ENCODE peak calls at places on chromosomes 7 and 10, in nine cellular contexts. K is endothelial cell of umbilical vein, S is HCT116, R is breast epithelium, E is transverse colon, C is prostate gland, D is HepG2, N is sigmoid colon, X is esophagus muscularis mucosa. I is an unnamed sample.

GRCh38 chr10:35425596-35425995 is 89.3 kb downstream of the CCNY start:
- DNase-seq in K (peak), S (no peak), R (no peak), E (no peak), C (no peak), D (no peak), N (no peak), X (no peak), I (no peak)

GRCh38 chr7:984361-985126 is 1.6 kb downstream of the CYP2W1 start:
- DNase-seq in K (no peak), S (no peak), R (no peak), E (no peak), C (no peak), D (no peak), N (no peak), X (no peak), I (no peak)

GRCh38 chr7:45161138-45161537 is 3.5 kb downstream of the RAMP3 start:
- DNase-seq in K (no peak), S (no peak), R (no peak), E (no peak), C (no peak), D (no peak), N (peak), X (no peak), I (no peak)

GRCh38 chr10:117360994-117361667 is 14.1 kb downstream of the PDZD8 start:
- DNase-seq in K (peak), S (no peak), R (no peak), E (no peak), C (no peak), D (peak), N (no peak), X (no peak), I (no peak)

GRCh38 chr10:43208147-43209063 is 58.5 kb downstream of the RASGEF1A start:
- DNase-seq in K (no peak), S (no peak), R (peak), E (peak), C (no peak), D (no peak), N (peak), X (no peak), I (no peak)

GRCh38 chr10:3943695-3944257 is 158.8 kb upstream of the KLF6 start:
- DNase-seq in K (no peak), S (no peak), R (no peak), E (no peak), C (no peak), D (no peak), N (no peak), X (no peak), I (no peak)

GRCh38 chr7:112895996-112896395 is 105.8 kb upstream of the TMEM168 start:
- DNase-seq in K (no peak), S (no peak), R (no peak), E (no peak), C (no peak), D (no peak), N (no peak), X (no peak), I (no peak)

GRCh38 chr7:4774804-4775280 is 581 bp upstream of the AP5Z1 start:
- DNase-seq in K (peak), S (peak), R (peak), E (no peak), C (no peak), D (peak), N (no peak), X (no peak), I (no peak)

GRCh38 chr7:4200546-4201094 is 481.5 kb upstream of the FOXK1 start:
- DNase-seq in K (no peak), S (no peak), R (no peak), E (no peak), C (no peak), D (no peak), N (no peak), X (no peak), I (no peak)

GRCh38 chr7:129055861-129056464 is 1.1 kb upstream of the TNPO3 start:
- DNase-seq in K (no peak), S (no peak), R (no peak), E (no peak), C (no peak), D (no peak), N (no peak), X (no peak), I (no peak)

GRCh38 chr7:129052441-129052840 is 2.5 kb downstream of the TNPO3 start:
- DNase-seq in K (no peak), S (no peak), R (no peak), E (no peak), C (no peak), D (no peak), N (no peak), X (no peak), I (no peak)

GRCh38 chr7:129053938-129054437 is 923 bp downstream of the TNPO3 start:
- DNase-seq in K (peak), S (no peak), R (no peak), E (no peak), C (no peak), D (no peak), N (no peak), X (no peak), I (no peak)

GRCh38 chr7:129055294-129055816 is 444 bp upstream of the TNPO3 start:
- DNase-seq in K (no peak), S (no peak), R (no peak), E (no peak), C (no peak), D (no peak), N (no peak), X (no peak), I (no peak)

GRCh38 chr7:129054438-129055293 is at the start of gene TNPO3:
- DNase-seq in K (peak), S (peak), R (peak), E (peak), C (peak), D (peak), N (peak), X (peak), I (peak)
- TF ChIP-seq POLR2A in K (peak), S (peak), R (peak), E (peak), C (peak), D (peak), N (peak), X (peak), I (peak)

GRCh38 chr7:36303202-36304098 is 86.2 kb upstream of the ANLN start:
- DNase-seq in K (peak), S (peak), R (peak), E (peak), C (peak), D (peak), N (peak), X (no peak), I (no peak)
- TF ChIP-seq POLR2AphosphoS5 in K (no peak), S (peak), R (peak), E (peak), C (peak), D (no peak), N (peak), X (peak), I (peak)

GRCh38 chr10:44334621-44335184 is 50.2 kb downstream of the CXCL12 start:
- DNase-seq in K (no peak), S (no peak), R (no peak), E (no peak), C (no peak), D (no peak), N (no peak), X (no peak), I (no peak)
- TF ChIP-seq POLR2A in K (no peak), S (no peak), R (no peak), E (no peak), C (no peak), D (no peak), N (no peak), X (no peak), I (no peak)

GRCh38 chr10:69974551-69975155 is 78.0 kb upstream of the MACROH2A2 start:
- DNase-seq in K (no peak), S (no peak), R (no peak), E (no peak), C (no peak), D (no peak), N (no peak), X (no peak), I (no peak)
- TF ChIP-seq POLR2AphosphoS5 in K (no peak), S (no peak), R (no peak), E (no peak), C (no peak), D (no peak), N (no peak), X (no peak), I (no peak)

DNA sequence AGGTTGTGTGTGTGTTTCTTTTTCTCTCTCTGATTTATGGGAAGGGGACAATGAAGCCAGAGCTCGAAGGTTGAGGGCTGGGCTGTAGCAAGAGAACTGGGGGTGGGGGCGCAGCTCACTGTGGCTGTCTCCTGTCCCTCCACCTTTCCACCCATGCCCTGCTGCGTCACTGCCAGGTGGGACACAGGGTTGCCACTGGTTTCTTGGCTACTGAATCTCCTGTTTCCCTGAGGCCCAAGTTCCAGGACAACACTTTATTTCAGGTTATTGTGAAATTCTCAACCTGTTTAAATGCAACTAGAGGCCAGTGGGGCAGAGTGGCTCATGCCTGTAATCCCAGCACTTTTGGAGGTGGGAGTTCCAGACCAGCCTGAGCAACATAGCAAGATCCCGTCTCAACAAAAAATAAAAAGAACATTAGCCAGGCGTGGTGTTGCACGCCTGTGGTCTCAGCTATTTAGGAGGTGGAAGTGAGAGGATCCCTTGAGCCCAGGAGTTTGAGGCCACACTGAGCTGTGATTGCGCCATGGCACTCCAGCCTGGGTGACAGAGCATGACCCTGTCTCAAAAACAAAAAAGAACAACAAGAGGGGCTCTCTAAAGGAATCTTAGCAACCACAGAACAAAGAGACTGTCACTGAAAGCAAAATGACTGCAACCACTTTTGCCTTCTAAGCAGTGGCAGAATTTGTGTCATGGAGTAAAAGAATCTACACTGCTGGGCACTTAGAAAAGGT is 22.6 kb downstream of the TBATA start:
- DNase-seq in K (no peak), S (no peak), R (no peak), E (no peak), C (no peak), D (no peak), N (peak), X (no peak), I (no peak)
- TF ChIP-seq POLR2A in K (no peak), S (no peak), R (no peak), E (no peak), C (no peak), D (no peak), N (no peak), X (no peak), I (no peak)

GRCh38 chr10:11512596-11512995 is 98.9 kb downstream of the USP6NL start:
- DNase-seq in K (no peak), S (no peak), R (no peak), E (no peak), C (no peak), D (no peak), N (no peak), X (no peak), I (no peak)
- TF ChIP-seq POLR2AphosphoS5 in K (no peak), S (no peak), R (no peak), E (no peak), C (no peak), D (no peak), N (no peak), X (no peak), I (no peak)

DNA sequence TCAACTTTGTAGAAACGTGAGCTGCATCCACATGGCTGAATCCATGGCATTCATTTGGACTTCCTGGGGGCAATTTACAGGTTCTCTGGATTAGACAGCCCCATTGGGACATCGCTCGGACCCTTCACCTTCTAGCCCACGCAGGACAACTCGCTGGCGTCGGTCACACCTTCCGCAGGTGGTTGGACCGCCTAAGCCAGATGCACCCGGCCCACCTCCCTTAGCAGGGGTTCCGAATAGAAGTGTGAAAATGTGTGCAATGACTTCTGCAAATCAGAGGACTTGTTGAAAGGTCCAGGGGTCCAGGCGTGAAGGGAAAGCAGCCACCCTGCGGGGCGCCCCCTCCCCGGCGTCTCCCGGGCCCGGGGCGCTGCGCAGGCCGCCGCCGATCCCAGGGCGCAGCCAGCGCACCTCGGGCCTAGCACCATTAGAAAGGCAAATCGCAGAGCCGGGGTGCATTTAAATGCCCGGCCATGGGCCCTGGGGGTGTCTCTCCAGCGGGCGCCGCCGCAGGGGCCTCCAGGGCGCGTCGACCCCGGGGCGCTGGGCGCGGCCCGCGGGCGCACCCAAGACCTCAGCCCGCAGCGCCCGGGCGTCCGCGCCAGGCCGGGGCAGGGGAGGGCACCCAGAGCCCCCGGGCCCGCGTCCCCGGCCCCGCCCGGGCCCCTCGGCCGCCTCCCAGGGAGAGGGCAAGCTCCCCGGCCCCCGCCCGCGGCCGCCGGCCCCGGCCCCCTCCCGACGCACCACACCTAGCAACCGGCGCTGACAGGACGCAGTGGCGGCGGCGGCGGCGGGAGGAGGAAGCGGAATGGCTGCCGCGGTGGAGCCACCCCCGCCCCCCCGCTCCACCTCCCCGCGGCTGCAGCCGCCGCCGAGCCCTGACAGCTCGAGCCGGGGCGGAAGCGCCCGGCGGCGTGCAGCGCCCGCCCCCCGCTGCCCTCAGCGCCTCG is 1.2 kb downstream of the JAZF1 start:
- DNase-seq in K (peak), S (no peak), R (peak), E (peak), C (peak), D (no peak), N (peak), X (no peak), I (no peak)
- TF ChIP-seq POLR2A in K (no peak), S (no peak), R (no peak), E (no peak), C (no peak), D (no peak), N (no peak), X (no peak), I (no peak)